ENCODE peak calls at places on chromosomes 1 and 21, in five cellular contexts. One of them, this sample, is unnamed.

GRCh38 chr1:162548170-162548569 is 13.4 kb upstream of the UAP1 start:
- DNase-seq in HEK293T: no peak
- DNase-seq in aorta: no peak
- DNase-seq in adrenal gland: no peak
- DNase-seq in activated CD4-positive, alpha-beta T cell treated with anti-CD3 and anti-CD28 coated beads, Interleukin-2, amount 50 U/mL, for 48 hours: no peak
- DNase-seq in this sample: no peak

GRCh38 chr1:160205974-160206369 is 788 bp downstream of the PEA15 start:
- DNase-seq in HEK293T: peak
- DNase-seq in aorta: peak
- DNase-seq in adrenal gland: peak
- DNase-seq in activated CD4-positive, alpha-beta T cell treated with anti-CD3 and anti-CD28 coated beads, Interleukin-2, amount 50 U/mL, for 48 hours: peak
- DNase-seq in this sample: no peak

GRCh38 chr1:78491311-78492071 is 717 bp downstream of the PTGFR start:
- DNase-seq in HEK293T: peak
- DNase-seq in aorta: peak
- DNase-seq in adrenal gland: peak
- DNase-seq in activated CD4-positive, alpha-beta T cell treated with anti-CD3 and anti-CD28 coated beads, Interleukin-2, amount 50 U/mL, for 48 hours: no peak
- DNase-seq in this sample: peak

GRCh38 chr1:65459397-65459768 is 38.9 kb downstream of the LEPR start:
- DNase-seq in HEK293T: peak
- DNase-seq in aorta: no peak
- DNase-seq in adrenal gland: no peak
- DNase-seq in activated CD4-positive, alpha-beta T cell treated with anti-CD3 and anti-CD28 coated beads, Interleukin-2, amount 50 U/mL, for 48 hours: no peak
- DNase-seq in this sample: no peak

GRCh38 chr1:182101415-182102041 is 40.0 kb upstream of the ZNF648 start:
- DNase-seq in HEK293T: no peak
- DNase-seq in aorta: no peak
- DNase-seq in adrenal gland: no peak
- DNase-seq in activated CD4-positive, alpha-beta T cell treated with anti-CD3 and anti-CD28 coated beads, Interleukin-2, amount 50 U/mL, for 48 hours: no peak
- DNase-seq in this sample: no peak

GRCh38 chr1:25694167-25694566 is 77.6 kb downstream of the MAN1C1 start:
- DNase-seq in HEK293T: no peak
- DNase-seq in aorta: peak
- DNase-seq in adrenal gland: peak
- DNase-seq in activated CD4-positive, alpha-beta T cell treated with anti-CD3 and anti-CD28 coated beads, Interleukin-2, amount 50 U/mL, for 48 hours: no peak
- DNase-seq in this sample: no peak

GRCh38 chr21:18030248-18030647 is 211.1 kb upstream of the C21orf91 start:
- DNase-seq in HEK293T: no peak
- DNase-seq in aorta: no peak
- DNase-seq in adrenal gland: no peak
- DNase-seq in activated CD4-positive, alpha-beta T cell treated with anti-CD3 and anti-CD28 coated beads, Interleukin-2, amount 50 U/mL, for 48 hours: no peak
- DNase-seq in this sample: no peak

GRCh38 chr1:208640295-208640694 is 396.1 kb upstream of the PLXNA2 start:
- DNase-seq in HEK293T: no peak
- DNase-seq in aorta: no peak
- DNase-seq in adrenal gland: no peak
- DNase-seq in activated CD4-positive, alpha-beta T cell treated with anti-CD3 and anti-CD28 coated beads, Interleukin-2, amount 50 U/mL, for 48 hours: no peak
- DNase-seq in this sample: no peak

GRCh38 chr1:216222302-216222701 is 200.9 kb downstream of the USH2A start:
- DNase-seq in HEK293T: no peak
- DNase-seq in aorta: no peak
- DNase-seq in adrenal gland: no peak
- DNase-seq in activated CD4-positive, alpha-beta T cell treated with anti-CD3 and anti-CD28 coated beads, Interleukin-2, amount 50 U/mL, for 48 hours: no peak
- DNase-seq in this sample: no peak

GRCh38 chr1:98325646-98326441 is 335.7 kb upstream of the SNX7 start:
- DNase-seq in HEK293T: no peak
- DNase-seq in aorta: peak
- DNase-seq in adrenal gland: peak
- DNase-seq in activated CD4-positive, alpha-beta T cell treated with anti-CD3 and anti-CD28 coated beads, Interleukin-2, amount 50 U/mL, for 48 hours: no peak
- DNase-seq in this sample: no peak

GRCh38 chr1:13498553-13498952 is 15.2 kb downstream of the LRRC38 start:
- DNase-seq in HEK293T: no peak
- DNase-seq in aorta: no peak
- DNase-seq in adrenal gland: no peak
- DNase-seq in activated CD4-positive, alpha-beta T cell treated with anti-CD3 and anti-CD28 coated beads, Interleukin-2, amount 50 U/mL, for 48 hours: no peak
- DNase-seq in this sample: no peak

GRCh38 chr1:67843746-67844145 is 10.5 kb upstream of the GNG12 start:
- DNase-seq in HEK293T: no peak
- DNase-seq in aorta: no peak
- DNase-seq in adrenal gland: no peak
- DNase-seq in activated CD4-positive, alpha-beta T cell treated with anti-CD3 and anti-CD28 coated beads, Interleukin-2, amount 50 U/mL, for 48 hours: no peak
- DNase-seq in this sample: no peak

GRCh38 chr1:162111572-162111971 is 42.1 kb downstream of the NOS1AP start:
- DNase-seq in HEK293T: no peak
- DNase-seq in aorta: no peak
- DNase-seq in adrenal gland: no peak
- DNase-seq in activated CD4-positive, alpha-beta T cell treated with anti-CD3 and anti-CD28 coated beads, Interleukin-2, amount 50 U/mL, for 48 hours: no peak
- DNase-seq in this sample: no peak

GRCh38 chr1:198641506-198641905 is 2.7 kb downstream of the PTPRC start:
- DNase-seq in HEK293T: no peak
- DNase-seq in aorta: no peak
- DNase-seq in adrenal gland: no peak
- DNase-seq in activated CD4-positive, alpha-beta T cell treated with anti-CD3 and anti-CD28 coated beads, Interleukin-2, amount 50 U/mL, for 48 hours: no peak
- DNase-seq in this sample: no peak

GRCh38 chr1:3482590-3482899 is 28.1 kb downstream of the ARHGEF16 start:
- DNase-seq in HEK293T: peak
- DNase-seq in aorta: no peak
- DNase-seq in adrenal gland: no peak
- DNase-seq in activated CD4-positive, alpha-beta T cell treated with anti-CD3 and anti-CD28 coated beads, Interleukin-2, amount 50 U/mL, for 48 hours: no peak
- DNase-seq in this sample: no peak

GRCh38 chr1:29195875-29196274 is 14.2 kb upstream of the SRSF4 start:
- DNase-seq in HEK293T: no peak
- DNase-seq in aorta: no peak
- DNase-seq in adrenal gland: no peak
- DNase-seq in activated CD4-positive, alpha-beta T cell treated with anti-CD3 and anti-CD28 coated beads, Interleukin-2, amount 50 U/mL, for 48 hours: no peak
- DNase-seq in this sample: no peak

GRCh38 chr1:198880397-198880796 is 241.6 kb downstream of the PTPRC start:
- DNase-seq in HEK293T: no peak
- DNase-seq in aorta: no peak
- DNase-seq in adrenal gland: peak
- DNase-seq in activated CD4-positive, alpha-beta T cell treated with anti-CD3 and anti-CD28 coated beads, Interleukin-2, amount 50 U/mL, for 48 hours: no peak
- DNase-seq in this sample: no peak

GRCh38 chr1:193486671-193487229 is 300.3 kb upstream of the B3GALT2 start:
- DNase-seq in HEK293T: no peak
- DNase-seq in aorta: no peak
- DNase-seq in adrenal gland: no peak
- DNase-seq in activated CD4-positive, alpha-beta T cell treated with anti-CD3 and anti-CD28 coated beads, Interleukin-2, amount 50 U/mL, for 48 hours: no peak
- DNase-seq in this sample: no peak